ENCODE peak calls at places on chromosomes 1 and 21, in four cellular contexts. B is HepG2, T is K562, V is GM12891. H is an unnamed sample.

GRCh38 chr1:55250399-55251075 is 35.4 kb upstream of the USP24 start:
- DNase-seq in B (no peak), T (no peak), V (no peak), H (no peak)

GRCh38 chr1:85142753-85143152 is 58.1 kb downstream of the SYDE2 start:
- DNase-seq in B (no peak), T (no peak), V (no peak), H (no peak)

GRCh38 chr1:95903060-95903459 is 669.0 kb downstream of the RWDD3 start:
- DNase-seq in B (no peak), T (no peak), V (no peak), H (no peak)

GRCh38 chr1:225498539-225499135 is 70.8 kb upstream of the LBR start:
- DNase-seq in B (no peak), T (no peak), V (no peak), H (no peak)

GRCh38 chr21:37642493-37642892 is 273.8 kb downstream of the KCNJ6 start:
- DNase-seq in B (peak), T (peak), V (no peak), H (no peak)

GRCh38 chr1:168507271-168507670 is 36.5 kb downstream of the XCL2 start:
- DNase-seq in B (no peak), T (no peak), V (no peak), H (no peak)

GRCh38 chr1:14366361-14367018 is 232.0 kb upstream of the KAZN start:
- DNase-seq in B (no peak), T (no peak), V (no peak), H (no peak)

GRCh38 chr1:169049258-169049936 is 57.1 kb upstream of the ATP1B1 start:
- DNase-seq in B (no peak), T (no peak), V (no peak), H (no peak)

GRCh38 chr1:70436617-70437236 is 25.7 kb downstream of the CTH start:
- DNase-seq in B (no peak), T (peak), V (no peak), H (no peak)

GRCh38 chr1:228841632-228842031 is 106.4 kb downstream of the RHOU start:
- DNase-seq in B (no peak), T (no peak), V (no peak), H (no peak)

GRCh38 chr1:27785763-27786162 is 12.7 kb downstream of the STX12 start:
- DNase-seq in B (no peak), T (peak), V (no peak), H (no peak)

GRCh38 chr21:33185852-33186251 is 43.9 kb upstream of the IFNAR2 start:
- DNase-seq in B (no peak), T (no peak), V (no peak), H (no peak)

GRCh38 chr1:74652711-74653131 is 20.9 kb downstream of the ERICH3 start:
- DNase-seq in B (no peak), T (no peak), V (peak), H (no peak)

GRCh38 chr1:54671985-54672608 is 30.5 kb downstream of the MROH7 start:
- DNase-seq in B (peak), T (peak), V (peak), H (peak)

GRCh38 chr1:42925132-42925769 is 33.4 kb downstream of the SLC2A1 start:
- DNase-seq in B (no peak), T (peak), V (no peak), H (no peak)

GRCh38 chr1:112715264-112716053 is at the start of gene PPM1J:
- DNase-seq in B (peak), T (peak), V (peak), H (peak)

GRCh38 chr1:244280221-244280620 is 171.5 kb downstream of the ADSS2 start:
- DNase-seq in B (no peak), T (no peak), V (no peak), H (no peak)

GRCh38 chr1:169143351-169143750 is 36.9 kb downstream of the ATP1B1 start:
- DNase-seq in B (no peak), T (no peak), V (no peak), H (no peak)

GRCh38 chr1:116166655-116167054 is 55.5 kb downstream of the MAB21L3 start:
- DNase-seq in B (no peak), T (no peak), V (no peak), H (no peak)

GRCh38 chr1:84156210-84156621 is 12.1 kb downstream of the PRKACB start:
- DNase-seq in B (no peak), T (no peak), V (no peak), H (no peak)

GRCh38 chr1:24475700-24476099 is 26.9 kb upstream of the RCAN3 start:
- DNase-seq in B (no peak), T (no peak), V (no peak), H (no peak)

GRCh38 chr1:27517907-27518718 is 28.1 kb upstream of the WASF2 start:
- DNase-seq in B (no peak), T (peak), V (no peak), H (no peak)

GRCh38 chr1:184535191-184535970 is 148.6 kb downstream of the C1orf21 start:
- DNase-seq in B (no peak), T (no peak), V (no peak), H (no peak)

GRCh38 chr1:172269644-172270043 is 150.8 kb upstream of the C1orf105 start:
- DNase-seq in B (peak), T (no peak), V (no peak), H (no peak)

GRCh38 chr1:17741052-17741451 is 14.1 kb upstream of the ACTL8 start:
- DNase-seq in B (no peak), T (no peak), V (no peak), H (no peak)

GRCh38 chr1:160191756-160192155 is 1.4 kb downstream of the CASQ1 start:
- DNase-seq in B (no peak), T (no peak), V (no peak), H (no peak)

GRCh38 chr21:41877901-41878830 is 978 bp downstream of the PRDM15 start:
- DNase-seq in B (no peak), T (peak), V (no peak), H (no peak)

GRCh38 chr1:156664046-156664948 is 12.9 kb downstream of the NES start:
- DNase-seq in B (peak), T (no peak), V (no peak), H (no peak)

GRCh38 chr1:156663178-156663577 is 14.0 kb downstream of the NES start:
- DNase-seq in B (no peak), T (peak), V (no peak), H (no peak)

GRCh38 chr1:156666862-156667609 is 10.2 kb downstream of the NES start:
- DNase-seq in B (peak), T (peak), V (no peak), H (no peak)

GRCh38 chr1:156665539-156665938 is 11.7 kb downstream of the NES start:
- DNase-seq in B (no peak), T (no peak), V (no peak), H (no peak)

GRCh38 chr1:156664949-156665411 is 12.2 kb downstream of the NES start:
- DNase-seq in B (peak), T (peak), V (peak), H (peak)
- TF ChIP-seq POLR2A in B (no peak), T (no peak), V (peak), H (peak)

GRCh38 chr1:1145547-1145914 is 28.1 kb upstream of the TTLL10 start:
- DNase-seq in B (no peak), T (no peak), V (no peak), H (no peak)
- TF ChIP-seq TAF1 in B (no peak), T (no peak), V (no peak), H (no peak)

GRCh38 chr1:68057564-68057963 is 7.1 kb upstream of the DIRAS3 start:
- DNase-seq in B (no peak), T (no peak), V (no peak), H (no peak)
- TF ChIP-seq POLR2AphosphoS5 in B (no peak), T (no peak), V (no peak), H (no peak)

GRCh38 chr1:183116416-183116815 is 69.6 kb upstream of the LAMC2 start:
- DNase-seq in B (no peak), T (no peak), V (no peak), H (no peak)
- TF ChIP-seq POLR2A in B (no peak), T (no peak), V (no peak), H (no peak)

GRCh38 chr1:9996624-9997582 is at the start of gene RBP7:
- DNase-seq in B (no peak), T (no peak), V (peak), H (peak)
- TF ChIP-seq TAF1 in B (no peak), T (no peak), V (no peak), H (no peak)

GRCh38 chr1:207804746-207805468 is 53.1 kb downstream of the CD46 start:
- DNase-seq in B (no peak), T (no peak), V (no peak), H (no peak)
- TF ChIP-seq POLR2AphosphoS5 in B (no peak), T (no peak), V (no peak), H (no peak)

GRCh38 chr21:43361493-43362296 is 65.2 kb downstream of the SIK1 start:
- DNase-seq in B (no peak), T (no peak), V (no peak), H (no peak)
- TF ChIP-seq POLR2A in B (no peak), T (no peak), V (no peak), H (peak)

DNA sequence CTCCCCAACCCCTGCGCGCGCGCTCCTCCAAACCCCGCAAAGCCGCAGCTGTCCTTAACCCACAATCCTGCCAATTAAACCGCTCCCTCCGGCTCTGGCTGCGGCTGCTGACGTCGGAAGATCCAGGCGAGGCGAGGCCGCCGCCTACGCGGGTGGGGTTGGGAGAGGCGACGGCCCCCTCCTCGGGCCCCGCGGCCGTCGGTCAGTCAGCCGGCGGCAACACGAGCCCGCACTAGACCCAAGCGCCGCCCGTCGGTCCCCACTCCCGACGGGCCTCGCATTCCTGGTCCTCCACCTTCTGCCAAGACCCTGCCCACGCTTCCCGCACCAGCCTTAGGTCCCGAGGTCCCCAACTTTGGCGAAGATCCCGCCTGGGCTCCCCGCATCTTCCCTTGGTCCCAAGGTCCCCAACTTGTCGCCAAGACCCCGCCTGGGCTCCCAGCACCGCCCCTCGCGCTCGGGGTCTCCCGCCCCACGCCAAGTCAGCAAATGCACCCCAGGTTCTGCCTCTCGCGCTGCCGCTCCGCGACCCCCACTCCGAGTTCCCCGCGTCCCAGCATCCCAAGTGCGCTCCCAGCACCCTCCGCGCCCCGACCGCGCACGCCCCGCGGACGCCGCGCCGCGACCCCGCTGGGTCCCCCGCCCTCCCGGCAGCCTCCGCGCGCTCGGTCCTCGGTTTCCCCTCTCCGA is 75.5 kb downstream of the VWA5B1 start:
- DNase-seq in B (no peak), T (no peak), V (no peak), H (no peak)
- TF ChIP-seq TAF1 in B (no peak), T (no peak), V (no peak), H (no peak)